ENCODE peak calls at places on chromosomes 13 and 19, in eight cellular contexts. B, Q, O, M, A, S, E and F are unnamed samples.

GRCh38 chr13:42495751-42496150 is 78.2 kb upstream of the TNFSF11 start:
- DNase-seq in S (no peak), B (no peak), A (no peak), E (no peak), Q (no peak), O (no peak), M (no peak), F (no peak)

GRCh38 chr13:75250526-75251183 is 231.3 kb downstream of the TBC1D4 start:
- DNase-seq in B (no peak), S (no peak), E (no peak), Q (no peak), A (no peak), M (no peak), O (no peak), F (no peak)

GRCh38 chr19:49097453-49098288 is 12.4 kb downstream of the SNRNP70 start:
- DNase-seq in A (peak; percentile 80), E (peak; percentile 87), B (peak; percentile 50), S (peak; percentile 77), M (peak; percentile 88), Q (peak; percentile 78), O (peak; percentile 85), F (peak; percentile 83)

GRCh38 chr13:23707674-23708073 is 137.5 kb downstream of the TNFRSF19 start:
- DNase-seq in O (no peak), B (peak; percentile 24), E (no peak), S (peak; percentile 11), M (peak; percentile 57), A (no peak), Q (no peak), F (no peak)

GRCh38 chr19:5743640-5744039 is 23.2 kb downstream of the CATSPERD start:
- DNase-seq in Q (no peak), A (no peak), B (no peak), M (no peak), O (no peak), E (no peak), S (no peak), F (peak; percentile 13)

GRCh38 chr13:110713981-110714797 is 689 bp downstream of the ING1 start:
- DNase-seq in Q (peak; percentile 74), O (peak; percentile 53), S (peak; percentile 55), A (peak; percentile 74), B (no peak), E (peak; percentile 56), M (peak; percentile 14), F (peak; percentile 74)

GRCh38 chr13:93552596-93552995 is 326.0 kb downstream of the GPC6 start:
- DNase-seq in M (no peak), O (peak; percentile 52), E (no peak), S (no peak), Q (no peak), B (no peak), A (no peak), F (no peak)

GRCh38 chr19:8233370-8233769 is 24.2 kb downstream of the CERS4 start:
- DNase-seq in M (no peak), Q (no peak), B (no peak), A (no peak), O (no peak), S (no peak), E (no peak), F (no peak)

GRCh38 chr13:23684647-23685046 is 114.4 kb downstream of the TNFRSF19 start:
- DNase-seq in A (peak; percentile 5), O (no peak), M (no peak), Q (no peak), B (no peak), S (no peak), E (no peak), F (no peak)

GRCh38 chr13:44872751-44873150 is 116.5 kb downstream of the NUFIP1 start:
- DNase-seq in B (no peak), Q (no peak), M (no peak), A (no peak), S (no peak), O (no peak), E (no peak), F (no peak)

GRCh38 chr13:58933475-58933874 is 1230.3 kb downstream of the DIAPH3 start:
- DNase-seq in M (no peak), Q (no peak), E (no peak), S (no peak), B (no peak), O (peak; percentile 39), A (no peak), F (no peak)

GRCh38 chr13:104984296-104984818 is 1551.1 kb downstream of the EFNB2 start:
- DNase-seq in Q (no peak), O (no peak), S (peak; percentile 89), M (peak; percentile 8), A (no peak), E (peak; percentile 8), B (no peak), F (peak; percentile 49)

GRCh38 chr19:48967346-48968178 is 2.5 kb downstream of the FTL start:
- DNase-seq in M (no peak), B (no peak), E (no peak), A (no peak), S (no peak), O (no peak), Q (no peak), F (peak; percentile 71)

GRCh38 chr19:29277107-29277506 is 64.2 kb upstream of the UQCRFS1 start:
- DNase-seq in B (no peak), Q (peak; percentile 46), S (peak; percentile 94), M (no peak), A (peak; percentile 72), O (peak; percentile 77), E (no peak), F (no peak)

GRCh38 chr19:40147693-40148347 is 43.4 kb upstream of the MAP3K10 start:
- DNase-seq in E (no peak), M (peak; percentile 50), B (no peak), S (peak; percentile 67), A (no peak), Q (no peak), O (peak; percentile 8), F (no peak)

GRCh38 chr13:101127741-101128353 is 288.5 kb downstream of the NALCN start:
- DNase-seq in S (peak; percentile 56), Q (peak; percentile 73), A (peak; percentile 2), E (peak; percentile 53), B (peak; percentile 21), O (peak; percentile 60), M (peak; percentile 72), F (peak; percentile 73)

GRCh38 chr19:21474671-21475181 is 30.7 kb upstream of the ZNF429 start:
- DNase-seq in A (peak; percentile 89), O (peak; percentile 92), B (no peak), M (no peak), E (peak; percentile 90), Q (peak; percentile 82), S (no peak), F (peak; percentile 87)

GRCh38 chr13:35768551-35768950 is 292.1 kb upstream of the MAB21L1 start:
- DNase-seq in A (no peak), S (no peak), M (no peak), B (no peak), Q (no peak), O (no peak), E (no peak), F (no peak)
- TF ChIP-seq EZH2phosphoT487 in A (no peak), S (no peak), M (no peak), B (no peak), Q (no peak), O (no peak), E (no peak), F (no peak)

DNA sequence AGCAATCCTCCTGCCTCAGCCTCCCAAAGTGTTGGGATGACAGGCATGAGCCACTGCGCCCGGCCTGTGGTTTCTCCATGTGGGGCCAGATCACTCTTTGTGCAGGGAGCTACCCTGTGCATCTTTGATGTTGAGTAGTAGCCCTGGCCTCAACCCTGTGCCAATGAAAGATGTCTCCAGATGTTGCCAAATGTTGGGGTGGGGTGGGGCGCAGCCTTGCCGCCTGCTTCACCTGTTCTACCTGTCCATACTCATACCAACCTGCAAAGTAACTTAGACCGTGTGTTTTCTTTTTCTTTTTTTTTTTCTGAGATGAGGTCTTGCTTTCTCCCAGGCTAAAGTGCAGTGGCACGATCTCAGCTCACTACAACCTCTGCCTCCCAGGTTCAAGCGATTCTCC is 20.9 kb downstream of the IER2 start:
- DNase-seq in E (no peak), M (no peak), B (no peak), S (no peak), O (no peak), A (no peak), Q (no peak), F (no peak)
- H3K27ac ChIP-seq in E (peak overlapping the region; percentile 100), M (peak overlapping the region; percentile 43), B (peak overlapping the region; percentile 97), S (no peak overlapping the region), O (no peak overlapping the region), A (no peak overlapping the region), Q (no peak overlapping the region), F (no peak overlapping the region)

GRCh38 chr13:102355251-102355650 is 46.6 kb downstream of the FGF14 start:
- DNase-seq in O (no peak), A (no peak), Q (no peak), B (no peak), M (no peak), E (no peak), S (no peak), F (no peak)

GRCh38 chr13:102359264-102359663 is 42.6 kb downstream of the FGF14 start:
- DNase-seq in M (no peak), E (no peak), O (no peak), B (no peak), A (no peak), Q (no peak), S (no peak), F (no peak)

DNA sequence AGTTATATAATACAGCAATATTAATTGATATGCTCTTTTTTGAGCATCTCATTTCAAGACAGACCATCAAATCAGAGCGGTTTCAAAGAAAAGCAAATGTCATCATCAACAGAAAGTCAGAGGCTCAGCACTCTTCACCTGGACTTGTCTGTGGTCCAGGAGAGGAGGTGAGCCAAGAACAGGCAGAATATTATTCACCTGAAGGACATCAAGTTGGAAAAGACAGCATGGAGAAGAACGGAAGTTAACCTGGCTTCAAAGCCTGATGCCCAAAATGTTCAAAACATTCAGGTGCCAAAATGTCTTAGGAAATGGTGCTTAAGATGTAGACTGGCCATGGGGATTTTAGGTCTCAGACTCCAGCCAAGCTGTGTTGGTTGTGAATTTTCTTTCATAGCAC is 40.7 kb downstream of the FGF14 start:
- DNase-seq in A (no peak), M (no peak), E (no peak), O (no peak), Q (no peak), S (no peak), B (no peak), F (no peak)
- TF ChIP-seq CTCF in A (no peak), M (no peak), E (no peak), O (no peak), Q (no peak), S (no peak), B (no peak), F (no peak)

GRCh38 chr13:109381546-109382180 is 404.7 kb downstream of the IRS2 start:
- DNase-seq in S (no peak), Q (no peak), M (no peak), B (no peak), E (no peak), A (no peak), O (no peak), F (no peak)

GRCh38 chr13:109385161-109385560 is 401.2 kb downstream of the IRS2 start:
- DNase-seq in A (no peak), B (no peak), O (no peak), Q (no peak), M (no peak), E (no peak), S (no peak), F (peak; percentile 48)

GRCh38 chr13:109387438-109387837 is 398.9 kb downstream of the IRS2 start:
- DNase-seq in O (no peak), B (no peak), M (no peak), E (no peak), S (no peak), Q (no peak), A (no peak), F (no peak)

GRCh38 chr13:109380457-109380856 is 405.9 kb downstream of the IRS2 start:
- DNase-seq in M (no peak), B (no peak), E (no peak), Q (no peak), S (no peak), A (no peak), O (no peak), F (no peak)

GRCh38 chr13:109383683-109384082 is 402.7 kb downstream of the IRS2 start:
- DNase-seq in O (no peak), B (no peak), S (no peak), A (no peak), Q (no peak), M (peak; percentile 54), E (no peak), F (peak; percentile 33)
- TF ChIP-seq EZH2phosphoT487 in O (no peak), B (no peak), S (no peak), A (no peak), Q (no peak), M (no peak), E (no peak), F (no peak)